ENCODE peak calls at places on chromosome 20, in ten cellular contexts. O is mucosa of gallbladder; W is KBM-7; P is fibroblast of lung; N is uterus; Q is PC-9; S is kidney tubule cell; M is activated T-helper 1 cell treated with anti-CD3 and anti-CD28 coated beads, Interleukin-12 subunit alpha, Interleukin-12 subunit beta, Interleukin-2, Interleukin-4 antibody, amounts not matched to agents 30 ng/mL and 10 ng/mL and 1 ng/mL, durations not matched to agents 14 hours and 24 hours and 36 hours; G is GM23248; Y is iris pigment epithelial cell. H is an unnamed sample.

GRCh38 chr20:39479196-39479810 is 517.2 kb downstream of the DHX35 start:
- DNase-seq in O (no peak), W (no peak), P (no peak), N (no peak), Q (no peak), S (no peak), M (no peak), G (no peak), Y (no peak), H (no peak)

GRCh38 chr20:22684072-22684762 is 99.8 kb upstream of the FOXA2 start:
- DNase-seq in O (peak), W (peak), P (peak), N (peak), Q (peak), S (peak), M (peak), G (peak), Y (peak), H (no peak)

GRCh38 chr20:37528442-37529213 is 952 bp upstream of the BLCAP start:
- DNase-seq in O (no peak), W (no peak), P (peak), N (no peak), Q (no peak), S (no peak), M (no peak), G (peak), Y (no peak), H (no peak)

GRCh38 chr20:50655325-50655880 is 35.9 kb downstream of the RIPOR3 start:
- DNase-seq in O (peak), W (no peak), P (peak), N (peak), Q (no peak), S (no peak), M (no peak), G (peak), Y (peak), H (no peak)

GRCh38 chr20:59125332-59125731 is 38.3 kb upstream of the ZNF831 start:
- DNase-seq in O (no peak), W (no peak), P (no peak), N (no peak), Q (no peak), S (no peak), M (no peak), G (no peak), Y (no peak), H (no peak)

GRCh38 chr20:59939052-59939878 is 840 bp downstream of the PPP1R3D start:
- DNase-seq in O (no peak), W (no peak), P (peak), N (peak), Q (no peak), S (peak), M (no peak), G (no peak), Y (peak), H (peak)

GRCh38 chr20:3804254-3804751 is 8.2 kb downstream of the CDC25B start:
- DNase-seq in O (no peak), W (no peak), P (no peak), N (no peak), Q (no peak), S (no peak), M (no peak), G (no peak), Y (peak), H (no peak)

GRCh38 chr20:49435639-49436038 is 46.8 kb downstream of the KCNB1 start:
- DNase-seq in O (no peak), W (no peak), P (no peak), N (no peak), Q (no peak), S (no peak), M (no peak), G (no peak), Y (no peak), H (no peak)

GRCh38 chr20:63102720-63103375 is 96.1 kb upstream of the BHLHE23 start:
- DNase-seq in O (peak), W (peak), P (peak), N (peak), Q (no peak), S (no peak), M (peak), G (peak), Y (peak), H (peak)

GRCh38 chr20:31663838-31664695 is 26.4 kb downstream of the COX4I2 start:
- DNase-seq in O (no peak), W (no peak), P (no peak), N (no peak), Q (no peak), S (no peak), M (no peak), G (no peak), Y (no peak), H (no peak)

GRCh38 chr20:2814587-2815051 is at the start of gene C20orf141:
- DNase-seq in O (no peak), W (peak), P (peak), N (peak), Q (peak), S (peak), M (no peak), G (peak), Y (peak), H (no peak)

GRCh38 chr20:61573415-61574305 is 321.6 kb downstream of the CDH4 start:
- DNase-seq in O (no peak), W (no peak), P (no peak), N (no peak), Q (no peak), S (no peak), M (no peak), G (no peak), Y (no peak), H (no peak)

H was measured in left lung.